ENCODE peak calls at places on chromosomes 2 and 18, in six cellular contexts. A, K, V, Q, C and Z are unnamed samples. For H3K4me1 and H3K36me3, the result is how much of the 10 kb centered on the place peaks cover.

GRCh38 chr2:6423131-6423530 is 442.6 kb downstream of the CMPK2 start:
- DNase-seq in K (no peak), V (no peak), C (no peak), Q (no peak), A (no peak), Z (no peak)

GRCh38 chr2:220215785-220216184 is 588.4 kb downstream of the SLC4A3 start:
- DNase-seq in A (no peak), K (no peak), Q (no peak), C (no peak), V (no peak), Z (no peak)

GRCh38 chr2:205734436-205734835 is 52.1 kb downstream of the NRP2 start:
- DNase-seq in C (no peak), K (no peak), Q (no peak), A (no peak), V (no peak), Z (no peak)

GRCh38 chr2:95385570-95385984 is 16.9 kb upstream of the FAHD2A start:
- DNase-seq in Q (no peak), C (no peak), V (no peak), A (no peak), K (no peak), Z (no peak)

GRCh38 chr18:48033770-48034650 is 103.6 kb upstream of the SMAD2 start:
- DNase-seq in A (no peak), C (no peak), V (no peak), K (no peak), Q (no peak), Z (no peak)

GRCh38 chr18:58640428-58640805 is 11.5 kb upstream of the ALPK2 start:
- DNase-seq in A (no peak), V (no peak), K (no peak), C (no peak), Q (no peak), Z (no peak)

GRCh38 chr2:107648781-107649413 is 177.8 kb upstream of the RGPD4 start:
- DNase-seq in Q (no peak), K (no peak), V (no peak), A (no peak), C (no peak), Z (no peak)

GRCh38 chr2:191376981-191377629 is 131.9 kb downstream of the MYO1B start:
- DNase-seq in K (no peak), A (peak), Q (no peak), V (peak), C (peak), Z (no peak)

GRCh38 chr2:121254748-121255147 is 30.3 kb downstream of the TFCP2L1 start:
- DNase-seq in K (no peak), Q (no peak), C (no peak), A (no peak), V (peak), Z (no peak)

GRCh38 chr18:3688682-3689081 is 238.7 kb downstream of the TGIF1 start:
- DNase-seq in Q (no peak), K (no peak), C (no peak), V (no peak), A (no peak), Z (no peak)

GRCh38 chr2:121088251-121089004 is 196.6 kb downstream of the TFCP2L1 start:
- DNase-seq in Q (no peak), K (no peak), A (no peak), C (no peak), V (no peak), Z (no peak)

GRCh38 chr18:3526421-3527354 is 76.7 kb downstream of the TGIF1 start:
- DNase-seq in Q (no peak), A (no peak), V (no peak), K (no peak), C (no peak), Z (no peak)

GRCh38 chr2:236049981-236050380 is 118.2 kb downstream of the GBX2 start:
- DNase-seq in C (no peak), K (no peak), V (no peak), Q (no peak), A (no peak), Z (no peak)

GRCh38 chr2:182228741-182229140 is 198.1 kb downstream of the PDE1A start:
- DNase-seq in K (no peak), A (no peak), C (no peak), V (no peak), Q (no peak), Z (no peak)

GRCh38 chr18:79360933-79361332 is 34.8 kb upstream of the NFATC1 start:
- DNase-seq in C (no peak), V (no peak), Q (no peak), A (no peak), K (no peak), Z (no peak)

GRCh38 chr2:241878007-241878970 is 8.8 kb downstream of the RTP5 start:
- DNase-seq in Q (peak), A (no peak), C (peak), V (peak), K (peak), Z (peak)

GRCh38 chr2:47016172-47016913 is 100.7 kb upstream of the MCFD2 start:
- DNase-seq in K (no peak), A (no peak), V (no peak), Q (no peak), C (peak), Z (no peak)

GRCh38 chr2:231926180-231926741 is at the start of gene NPPC:
- DNase-seq in V (no peak), Q (no peak), C (no peak), A (no peak), K (no peak), Z (peak)

GRCh38 chr2:225763711-225764110 is 364.2 kb downstream of the NYAP2 start:
- DNase-seq in Q (no peak), V (no peak), K (no peak), C (no peak), A (no peak), Z (no peak)

GRCh38 chr2:213723707-213724106 is 439.4 kb downstream of the SPAG16 start:
- DNase-seq in K (no peak), Q (no peak), C (no peak), A (no peak), V (no peak), Z (no peak)

GRCh38 chr18:54209471-54210180 is 14.8 kb downstream of the MBD2 start:
- DNase-seq in Q (no peak), C (no peak), K (peak), V (no peak), A (no peak), Z (no peak)

GRCh38 chr2:48983051-48983450 is 171.3 kb downstream of the FSHR start:
- DNase-seq in V (no peak), C (no peak), A (no peak), K (no peak), Q (no peak), Z (no peak)

GRCh38 chr2:3741372-3741771 is 38.0 kb downstream of the DCDC2C start:
- DNase-seq in A (no peak), Q (no peak), C (no peak), V (no peak), K (no peak), Z (no peak)

GRCh38 chr2:240964221-240964853 is 34.1 kb upstream of the SNED1 start:
- DNase-seq in C (no peak), V (no peak), K (no peak), A (peak), Q (no peak), Z (no peak)

GRCh38 chr2:219521066-219521880 is 7.0 kb downstream of the ASIC4 start:
- DNase-seq in K (no peak), V (no peak), C (peak), Q (no peak), A (no peak), Z (no peak)

GRCh38 chr2:210099940-210100339 is 71.3 kb downstream of the KANSL1L start:
- DNase-seq in A (no peak), C (no peak), V (no peak), K (no peak), Q (no peak), Z (no peak)

GRCh38 chr2:9138507-9139085 is 68.0 kb upstream of the ASAP2 start:
- DNase-seq in C (no peak), V (no peak), K (peak), A (no peak), Q (no peak), Z (no peak)

GRCh38 chr2:24825883-24826800 is 32.9 kb downstream of the CENPO start:
- DNase-seq in K (peak), V (no peak), A (peak), C (no peak), Q (no peak), Z (peak)

GRCh38 chr2:126837926-126838717 is 60.6 kb upstream of the TEX51 start:
- DNase-seq in K (no peak), Q (no peak), V (peak), A (peak), C (no peak), Z (no peak)
- H3K4me1 ChIP-seq in K (under half), Q (under half), V (under half), A (under half), C (under half), Z (under half)

DNA sequence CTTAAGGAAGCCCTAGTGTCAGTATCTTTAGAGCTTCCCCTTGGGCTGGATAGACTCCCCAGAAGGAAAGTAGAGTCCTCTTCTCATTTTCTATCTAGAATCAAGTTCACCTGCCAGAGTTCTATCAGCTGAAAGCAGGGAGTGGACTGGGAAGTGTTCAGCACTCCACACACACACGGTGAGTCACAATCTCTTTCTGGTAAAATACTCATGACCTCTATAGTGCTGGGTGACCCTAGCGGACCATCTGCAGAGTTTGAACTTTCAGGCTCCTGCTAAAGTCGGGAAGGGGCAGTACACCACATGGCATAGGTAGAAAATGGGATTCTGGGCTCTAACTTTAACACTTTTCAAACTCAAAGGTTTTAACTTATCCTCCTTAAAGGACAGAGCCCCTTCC is 43.3 kb downstream of the SAP130 start:
- DNase-seq in A (no peak), V (no peak), C (no peak), Q (no peak), K (no peak), Z (no peak)
- H3K36me3 ChIP-seq in A (half or more), V (under half), C (under half), Q (half or more), K (half or more), Z (half or more)

GRCh38 chr2:105796131-105796638 is 51.5 kb downstream of the NCK2 start:
- DNase-seq in A (no peak), V (no peak), Q (no peak), K (peak), C (no peak), Z (peak)

GRCh38 chr2:105796791-105797190 is 52.1 kb downstream of the NCK2 start:
- DNase-seq in A (no peak), V (no peak), Q (no peak), C (no peak), K (no peak), Z (no peak)

GRCh38 chr2:105797298-105797819 is 52.6 kb downstream of the NCK2 start:
- DNase-seq in Q (no peak), K (peak), C (no peak), A (no peak), V (no peak), Z (peak)

GRCh38 chr2:105800036-105800755 is 55.5 kb downstream of the NCK2 start:
- DNase-seq in K (no peak), Q (no peak), V (no peak), C (no peak), A (no peak), Z (no peak)

DNA sequence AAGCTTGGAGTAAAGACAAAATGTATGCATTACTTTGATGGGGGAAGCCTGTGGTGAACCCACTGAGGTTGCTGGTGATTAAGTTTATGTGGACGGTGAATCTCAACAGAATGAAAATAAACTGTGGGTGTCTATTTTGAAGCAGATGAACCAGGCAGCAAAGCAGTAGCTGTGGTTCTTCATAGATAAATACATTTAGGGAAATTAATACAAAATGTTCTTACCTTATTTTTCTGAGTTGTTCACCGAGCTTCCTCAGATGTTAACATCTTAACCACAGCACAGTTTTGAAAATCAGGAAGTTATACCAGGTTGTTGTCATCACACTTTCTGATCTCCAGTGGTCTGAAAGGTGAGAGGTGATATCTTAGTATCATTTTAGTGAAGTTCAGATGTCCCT is 53.9 kb downstream of the NCK2 start:
- DNase-seq in K (peak), C (no peak), A (no peak), Q (peak), V (no peak), Z (peak)
- H3K27ac ChIP-seq in K (peak), C (peak), A (peak), Q (peak), V (no peak), Z (peak)

GRCh38 chr18:46686186-46686585 is 29.2 kb upstream of the LOXHD1 start:
- DNase-seq in Q (no peak), K (no peak), C (no peak), V (no peak), A (no peak), Z (no peak)

GRCh38 chr18:46683252-46683651 is 26.2 kb upstream of the LOXHD1 start:
- DNase-seq in A (no peak), Q (no peak), K (no peak), C (no peak), V (no peak), Z (no peak)

GRCh38 chr18:46688853-46689525 is 32.0 kb upstream of the LOXHD1 start:
- DNase-seq in V (no peak), A (no peak), K (no peak), C (no peak), Q (no peak), Z (no peak)
- H3K4me1 ChIP-seq in V (under half), A (under half), K (under half), C (under half), Q (under half), Z (under half)

GRCh38 chr2:61291851-61292575 is 130.0 kb downstream of the C2orf74 start:
- DNase-seq in A (no peak), K (no peak), C (no peak), V (no peak), Q (no peak), Z (no peak)
- H3K36me3 ChIP-seq in A (under half), K (half or more), C (under half), V (under half), Q (under half), Z (half or more)